ENCODE peak calls at places on chromosome 10, in four cellular contexts. S, Y, U and G are unnamed samples.

GRCh38 chr10:86489071-86489810 is 32.4 kb downstream of the WAPL start:
- DNase-seq in Y (no peak), S (no peak), U (no peak), G (no peak)

GRCh38 chr10:84811078-84811477 is 482.7 kb downstream of the CCSER2 start:
- DNase-seq in U (no peak), Y (no peak), S (no peak), G (no peak)

GRCh38 chr10:117272195-117273076 is 31.5 kb downstream of the SLC18A2 start:
- DNase-seq in S (no peak), Y (no peak), U (no peak), G (no peak)

GRCh38 chr10:72124984-72125383 is 36.6 kb upstream of the SPOCK2 start:
- DNase-seq in U (no peak), S (no peak), Y (no peak), G (no peak)

GRCh38 chr10:103854265-103854686 is 1.1 kb downstream of the SH3PXD2A start:
- DNase-seq in S (peak), Y (no peak), U (no peak), G (peak)

GRCh38 chr10:17003151-17003550 is 126.5 kb downstream of the CUBN start:
- DNase-seq in U (no peak), Y (peak), S (peak), G (no peak)

GRCh38 chr10:23046032-23046431 is 49.3 kb upstream of the MSRB2 start:
- DNase-seq in S (no peak), Y (no peak), U (no peak), G (no peak)

GRCh38 chr10:132193907-132194552 is 7.3 kb downstream of the DPYSL4 start:
- DNase-seq in Y (peak), U (peak), S (no peak), G (no peak)

GRCh38 chr10:51302316-51302715 is 228.0 kb downstream of the PRKG1 start:
- DNase-seq in U (no peak), S (no peak), Y (no peak), G (no peak)

GRCh38 chr10:117411440-117412428 is 36.5 kb upstream of the PDZD8 start:
- DNase-seq in U (no peak), Y (no peak), S (no peak), G (no peak)